ENCODE peak calls at places on chromosome 5, in nine cellular contexts. R is activated CD4-positive, alpha-beta T cell treated with anti-CD3 and anti-CD28 coated beads, Interleukin-2, amount 50 U/mL, for 48 hours; X is retinal pigment epithelial cell; K is WTC11; V is RCC 7860; L is DMS153; G is T-helper 1 cell; A is activated T-cell treated with anti-CD3 and anti-CD28 coated beads, Interleukin-2, amount 50 U/mL, for 48 hours; F is stimulated activated CD8-positive, alpha-beta memory T cell treated with anti-CD3 and anti-CD28 coated beads, Interleukin-7, amount 100 ng/mL, for 48 hours. M is an unnamed sample.

GRCh38 chr5:989961-990530 is 18.6 kb upstream of the NKD2 start:
- DNase-seq in R (no peak), X (no peak), K (peak), V (no peak), L (no peak), G (no peak), A (no peak), F (no peak), M (no peak)

GRCh38 chr5:177275883-177276282 is 27.6 kb downstream of the RAB24 start:
- DNase-seq in R (no peak), X (no peak), K (no peak), V (no peak), L (no peak), G (no peak), A (no peak), F (no peak), M (no peak)

GRCh38 chr5:124057161-124057814 is 545.3 kb downstream of the CSNK1G3 start:
- DNase-seq in R (no peak), X (peak), K (no peak), V (no peak), L (peak), G (no peak), A (no peak), F (no peak), M (peak)

GRCh38 chr5:168409601-168410458 is 76.4 kb upstream of the RARS1 start:
- DNase-seq in R (peak), X (peak), K (no peak), V (peak), L (no peak), G (no peak), A (peak), F (peak), M (no peak)

GRCh38 chr5:157459715-157460599 is at the start of gene NIPAL4:
- DNase-seq in R (peak), X (peak), K (peak), V (no peak), L (no peak), G (no peak), A (peak), F (peak), M (peak)

GRCh38 chr5:132235340-132235739 is 7.7 kb upstream of the P4HA2 start:
- DNase-seq in R (no peak), X (no peak), K (no peak), V (no peak), L (no peak), G (no peak), A (no peak), F (no peak), M (no peak)

GRCh38 chr5:56414056-56414455 is 180.9 kb upstream of the ANKRD55 start:
- DNase-seq in R (no peak), X (no peak), K (no peak), V (no peak), L (no peak), G (no peak), A (no peak), F (no peak), M (no peak)

GRCh38 chr5:55923177-55923872 is 71.4 kb downstream of the IL6ST start:
- DNase-seq in R (peak), X (no peak), K (peak), V (no peak), L (peak), G (no peak), A (peak), F (no peak), M (no peak)

GRCh38 chr5:41835625-41836024 is 34.6 kb downstream of the OXCT1 start:
- DNase-seq in R (no peak), X (peak), K (peak), V (peak), L (no peak), G (no peak), A (peak), F (no peak), M (peak)

GRCh38 chr5:172383231-172383802 is 71.0 kb downstream of the SH3PXD2B start:
- DNase-seq in R (no peak), X (no peak), K (no peak), V (no peak), L (peak), G (no peak), A (no peak), F (no peak), M (peak)

GRCh38 chr5:4627887-4628286 is 512.2 kb upstream of the ADAMTS16 start:
- DNase-seq in R (no peak), X (no peak), K (no peak), V (no peak), L (no peak), G (no peak), A (no peak), F (no peak), M (no peak)

GRCh38 chr5:132301341-132302274 is 7.4 kb downstream of the SLC22A4 start:
- DNase-seq in R (no peak), X (no peak), K (no peak), V (no peak), L (no peak), G (no peak), A (no peak), F (no peak), M (no peak)

GRCh38 chr5:6626494-6626893 is 6.3 kb downstream of the NSUN2 start:
- DNase-seq in R (no peak), X (no peak), K (no peak), V (no peak), L (no peak), G (no peak), A (no peak), F (no peak), M (no peak)

GRCh38 chr5:79562351-79563246 is 48.7 kb upstream of the HOMER1 start:
- DNase-seq in R (no peak), X (no peak), K (no peak), V (peak), L (no peak), G (no peak), A (no peak), F (no peak), M (peak)

GRCh38 chr5:169020102-169020501 is 280.8 kb downstream of the SLIT3 start:
- DNase-seq in R (no peak), X (no peak), K (no peak), V (no peak), L (no peak), G (no peak), A (no peak), F (no peak), M (peak)

GRCh38 chr5:99900302-99900811 is 634.8 kb upstream of the FAM174A start:
- DNase-seq in R (no peak), X (peak), K (no peak), V (no peak), L (peak), G (no peak), A (no peak), F (no peak), M (peak)

GRCh38 chr5:132103380-132103951 is 29.9 kb downstream of the CSF2 start:
- DNase-seq in R (peak), X (peak), K (no peak), V (peak), L (no peak), G (peak), A (peak), F (peak), M (peak)

GRCh38 chr5:78649220-78649700 is 688 bp upstream of the LHFPL2 start:
- DNase-seq in R (no peak), X (no peak), K (peak), V (no peak), L (no peak), G (no peak), A (no peak), F (no peak), M (no peak)

GRCh38 chr5:160643588-160643987 is 208.4 kb downstream of the ATP10B start:
- DNase-seq in R (no peak), X (no peak), K (no peak), V (no peak), L (no peak), G (no peak), A (no peak), F (no peak), M (no peak)

GRCh38 chr5:33737697-33738096 is 154.1 kb downstream of the ADAMTS12 start:
- DNase-seq in R (no peak), X (no peak), K (no peak), V (no peak), L (no peak), G (no peak), A (no peak), F (no peak), M (peak)

GRCh38 chr5:94893404-94894145 is 275.1 kb downstream of the SLF1 start:
- DNase-seq in R (no peak), X (no peak), K (no peak), V (no peak), L (no peak), G (no peak), A (no peak), F (no peak), M (no peak)

GRCh38 chr5:109454726-109455505 is 45.1 kb upstream of the PJA2 start:
- DNase-seq in R (no peak), X (no peak), K (no peak), V (no peak), L (no peak), G (no peak), A (no peak), F (no peak), M (peak)

GRCh38 chr5:16841416-16841815 is 94.7 kb downstream of the MYO10 start:
- DNase-seq in R (no peak), X (no peak), K (no peak), V (no peak), L (no peak), G (no peak), A (no peak), F (no peak), M (no peak)

GRCh38 chr5:13866792-13867191 is 77.7 kb downstream of the DNAH5 start:
- DNase-seq in R (peak), X (peak), K (peak), V (no peak), L (no peak), G (no peak), A (peak), F (no peak), M (peak)

GRCh38 chr5:155728857-155729683 is 597.9 kb upstream of the SGCD start:
- DNase-seq in R (no peak), X (no peak), K (peak), V (no peak), L (peak), G (no peak), A (no peak), F (no peak), M (no peak)

GRCh38 chr5:139851558-139851957 is 56.0 kb downstream of the PSD2 start:
- DNase-seq in R (no peak), X (no peak), K (no peak), V (no peak), L (no peak), G (no peak), A (no peak), F (no peak), M (no peak)

GRCh38 chr5:81779125-81779934 is 28.4 kb upstream of the SSBP2 start:
- DNase-seq in R (peak), X (no peak), K (no peak), V (no peak), L (no peak), G (no peak), A (peak), F (no peak), M (peak)

GRCh38 chr5:122429545-122430327 is 117.7 kb downstream of the SNCAIP start:
- DNase-seq in R (no peak), X (no peak), K (peak), V (no peak), L (no peak), G (no peak), A (no peak), F (no peak), M (no peak)

GRCh38 chr5:143775258-143775657 is 36.7 kb upstream of the HMHB1 start:
- DNase-seq in R (no peak), X (no peak), K (no peak), V (peak), L (no peak), G (no peak), A (no peak), F (no peak), M (peak)

GRCh38 chr5:72366324-72366976 is 46.3 kb downstream of the PTCD2 start:
- DNase-seq in R (peak), X (no peak), K (peak), V (peak), L (peak), G (no peak), A (no peak), F (peak), M (peak)

GRCh38 chr5:150588495-150588890 is 52.0 kb upstream of the SYNPO start:
- DNase-seq in R (no peak), X (no peak), K (no peak), V (no peak), L (no peak), G (no peak), A (no peak), F (no peak), M (no peak)

GRCh38 chr5:93436083-93436482 is 144.9 kb downstream of the NR2F1-AS1 start:
- DNase-seq in R (no peak), X (no peak), K (no peak), V (no peak), L (no peak), G (no peak), A (no peak), F (no peak), M (no peak)

GRCh38 chr5:535781-536698 is 11.8 kb upstream of the SLC9A3 start:
- DNase-seq in R (no peak), X (no peak), K (peak), V (no peak), L (peak), G (no peak), A (no peak), F (no peak), M (no peak)

GRCh38 chr5:62969409-62970120 is 390.9 kb downstream of the LRRC70 start:
- DNase-seq in R (no peak), X (peak), K (no peak), V (peak), L (no peak), G (no peak), A (no peak), F (no peak), M (peak)

GRCh38 chr5:38793099-38793498 is 52.7 kb upstream of the OSMR start:
- DNase-seq in R (no peak), X (no peak), K (no peak), V (no peak), L (peak), G (no peak), A (no peak), F (no peak), M (no peak)

GRCh38 chr5:88778736-88779135 is 104.2 kb downstream of the MEF2C start:
- DNase-seq in R (no peak), X (no peak), K (no peak), V (no peak), L (no peak), G (no peak), A (no peak), F (no peak), M (no peak)

GRCh38 chr5:63805151-63805550 is 157.1 kb downstream of the HTR1A start:
- DNase-seq in R (no peak), X (no peak), K (no peak), V (no peak), L (no peak), G (no peak), A (no peak), F (no peak), M (no peak)